ENCODE peak calls at places on chromosomes 5 and 9, in six cellular contexts. One of them, this sample, is unnamed.
A peak's percentile ranks its signal among the peaks of the same experiment; 100 is the strongest.

GRCh38 chr5:89546658-89547057 is 663.7 kb upstream of the MEF2C start:
- DNase-seq in OCI-LY7: no peak
- DNase-seq in uterus: no peak
- DNase-seq in GM23338: no peak
- DNase-seq in fibroblast of mammary gland: no peak
- DNase-seq in astrocyte of the spinal cord: no peak
- DNase-seq in this sample: no peak

GRCh38 chr9:125694478-125694877 is 12.5 kb downstream of the MAPKAP1 start:
- DNase-seq in GM23338: peak; percentile 78
- DNase-seq in fibroblast of mammary gland: no peak
- DNase-seq in uterus: no peak
- DNase-seq in OCI-LY7: no peak
- DNase-seq in astrocyte of the spinal cord: peak; percentile 59
- DNase-seq in this sample: no peak

GRCh38 chr9:121945849-121946248 is 147.3 kb downstream of the TTLL11 start:
- DNase-seq in astrocyte of the spinal cord: peak; percentile 50
- DNase-seq in uterus: no peak
- DNase-seq in fibroblast of mammary gland: peak; percentile 43
- DNase-seq in OCI-LY7: peak; percentile 42
- DNase-seq in GM23338: no peak
- DNase-seq in this sample: peak; percentile 60

GRCh38 chr9:19405771-19406170 is 3.0 kb upstream of the ACER2 start:
- DNase-seq in astrocyte of the spinal cord: no peak
- DNase-seq in fibroblast of mammary gland: no peak
- DNase-seq in OCI-LY7: no peak
- DNase-seq in GM23338: no peak
- DNase-seq in uterus: no peak
- DNase-seq in this sample: no peak

GRCh38 chr5:39877479-39877878 is 452.7 kb upstream of the DAB2 start:
- DNase-seq in astrocyte of the spinal cord: no peak
- DNase-seq in GM23338: no peak
- DNase-seq in OCI-LY7: no peak
- DNase-seq in fibroblast of mammary gland: no peak
- DNase-seq in uterus: no peak
- DNase-seq in this sample: no peak

GRCh38 chr9:69331444-69331843 is 6.4 kb downstream of the ENTREP1 start:
- DNase-seq in OCI-LY7: no peak
- DNase-seq in astrocyte of the spinal cord: no peak
- DNase-seq in uterus: no peak
- DNase-seq in fibroblast of mammary gland: no peak
- DNase-seq in GM23338: no peak
- DNase-seq in this sample: peak; percentile 89

GRCh38 chr5:146541956-146542849 is 26.2 kb upstream of the GPR151 start:
- DNase-seq in astrocyte of the spinal cord: peak; percentile 70
- DNase-seq in fibroblast of mammary gland: peak; percentile 58
- DNase-seq in uterus: peak; percentile 55
- DNase-seq in GM23338: peak; percentile 87
- DNase-seq in OCI-LY7: peak; percentile 55
- DNase-seq in this sample: peak; percentile 75

GRCh38 chr5:91206734-91207133 is 176.4 kb downstream of the ARRDC3 start:
- DNase-seq in astrocyte of the spinal cord: peak; percentile 72
- DNase-seq in OCI-LY7: no peak
- DNase-seq in uterus: no peak
- DNase-seq in GM23338: no peak
- DNase-seq in fibroblast of mammary gland: peak; percentile 90
- DNase-seq in this sample: peak; percentile 84

GRCh38 chr9:90825586-90825985 is 24.0 kb downstream of the SYK start:
- DNase-seq in GM23338: no peak
- DNase-seq in uterus: no peak
- DNase-seq in OCI-LY7: no peak
- DNase-seq in astrocyte of the spinal cord: no peak
- DNase-seq in fibroblast of mammary gland: no peak
- DNase-seq in this sample: no peak

GRCh38 chr5:55226934-55227737 is at the start of gene MCIDAS:
- DNase-seq in fibroblast of mammary gland: peak; percentile 34
- DNase-seq in OCI-LY7: peak; percentile 72
- DNase-seq in uterus: no peak
- DNase-seq in GM23338: peak; percentile 89
- DNase-seq in astrocyte of the spinal cord: no peak
- DNase-seq in this sample: peak; percentile 76

GRCh38 chr5:132971483-132972435 is 8.3 kb upstream of the AFF4 start:
- DNase-seq in uterus: no peak
- DNase-seq in GM23338: peak; percentile 59
- DNase-seq in astrocyte of the spinal cord: no peak
- DNase-seq in fibroblast of mammary gland: peak; percentile 61
- DNase-seq in OCI-LY7: no peak
- DNase-seq in this sample: peak; percentile 52

GRCh38 chr5:112186401-112186990 is 232.6 kb downstream of the EPB41L4A start:
- DNase-seq in OCI-LY7: peak; percentile 57
- DNase-seq in fibroblast of mammary gland: peak; percentile 59
- DNase-seq in uterus: no peak
- DNase-seq in astrocyte of the spinal cord: peak; percentile 47
- DNase-seq in GM23338: peak; percentile 70
- DNase-seq in this sample: peak; percentile 71

GRCh38 chr9:134914501-134914834 is 3.2 kb downstream of the FCN1 start:
- DNase-seq in OCI-LY7: no peak
- DNase-seq in GM23338: no peak
- DNase-seq in fibroblast of mammary gland: no peak
- DNase-seq in uterus: no peak
- DNase-seq in astrocyte of the spinal cord: no peak
- DNase-seq in this sample: no peak

GRCh38 chr5:10563132-10563939 is 534 bp upstream of the ANKRD33B start:
- DNase-seq in OCI-LY7: peak; percentile 48
- DNase-seq in fibroblast of mammary gland: no peak
- DNase-seq in astrocyte of the spinal cord: no peak
- DNase-seq in GM23338: peak; percentile 78
- DNase-seq in uterus: peak; percentile 63
- DNase-seq in this sample: peak; percentile 41

GRCh38 chr5:172541119-172541763 is 86.9 kb upstream of the SH3PXD2B start:
- DNase-seq in uterus: no peak
- DNase-seq in OCI-LY7: no peak
- DNase-seq in fibroblast of mammary gland: no peak
- DNase-seq in GM23338: no peak
- DNase-seq in astrocyte of the spinal cord: no peak
- DNase-seq in this sample: no peak

GRCh38 chr5:159821541-159821940 is 94.7 kb upstream of the ADRA1B start:
- DNase-seq in fibroblast of mammary gland: no peak
- DNase-seq in astrocyte of the spinal cord: no peak
- DNase-seq in OCI-LY7: no peak
- DNase-seq in uterus: no peak
- DNase-seq in GM23338: no peak
- DNase-seq in this sample: no peak

GRCh38 chr9:34625087-34625486 is 3.8 kb downstream of the ARID3C start:
- DNase-seq in fibroblast of mammary gland: no peak
- DNase-seq in OCI-LY7: no peak
- DNase-seq in uterus: no peak
- DNase-seq in astrocyte of the spinal cord: no peak
- DNase-seq in GM23338: no peak
- DNase-seq in this sample: no peak

GRCh38 chr9:107249665-107250285 is 33.3 kb upstream of the RAD23B start:
- DNase-seq in astrocyte of the spinal cord: no peak
- DNase-seq in uterus: no peak
- DNase-seq in GM23338: no peak
- DNase-seq in OCI-LY7: no peak
- DNase-seq in fibroblast of mammary gland: peak; percentile 38
- DNase-seq in this sample: peak; percentile 58

GRCh38 chr9:1708215-1708614 is 306.9 kb upstream of the SMARCA2 start:
- DNase-seq in uterus: no peak
- DNase-seq in astrocyte of the spinal cord: no peak
- DNase-seq in OCI-LY7: no peak
- DNase-seq in fibroblast of mammary gland: no peak
- DNase-seq in GM23338: no peak
- DNase-seq in this sample: peak; percentile 49

GRCh38 chr9:109403116-109403515 is 82.3 kb upstream of the EPB41L4B start:
- DNase-seq in uterus: no peak
- DNase-seq in astrocyte of the spinal cord: no peak
- DNase-seq in OCI-LY7: no peak
- DNase-seq in GM23338: no peak
- DNase-seq in fibroblast of mammary gland: no peak
- DNase-seq in this sample: no peak

GRCh38 chr5:139757727-139758509 is 37.7 kb upstream of the PSD2 start:
- DNase-seq in GM23338: no peak
- DNase-seq in OCI-LY7: no peak
- DNase-seq in astrocyte of the spinal cord: no peak
- DNase-seq in uterus: no peak
- DNase-seq in fibroblast of mammary gland: no peak
- DNase-seq in this sample: no peak

GRCh38 chr9:124342946-124343485 is 72.2 kb downstream of the PSMB7 start:
- DNase-seq in fibroblast of mammary gland: peak; percentile 89
- DNase-seq in astrocyte of the spinal cord: peak; percentile 94
- DNase-seq in OCI-LY7: no peak
- DNase-seq in uterus: peak; percentile 64
- DNase-seq in GM23338: peak; percentile 39
- DNase-seq in this sample: peak; percentile 83

GRCh38 chr5:52805614-52806013 is 17.9 kb downstream of the ITGA1 start:
- DNase-seq in fibroblast of mammary gland: no peak
- DNase-seq in GM23338: no peak
- DNase-seq in OCI-LY7: no peak
- DNase-seq in astrocyte of the spinal cord: no peak
- DNase-seq in uterus: no peak
- DNase-seq in this sample: no peak

GRCh38 chr5:13217636-13218035 is 726.9 kb downstream of the DNAH5 start:
- DNase-seq in astrocyte of the spinal cord: peak; percentile 9
- DNase-seq in OCI-LY7: no peak
- DNase-seq in fibroblast of mammary gland: no peak
- DNase-seq in uterus: no peak
- DNase-seq in GM23338: no peak
- DNase-seq in this sample: no peak

GRCh38 chr5:172852490-172853354 is 18.7 kb downstream of the ERGIC1 start:
- DNase-seq in fibroblast of mammary gland: peak; percentile 93
- DNase-seq in astrocyte of the spinal cord: peak; percentile 32
- DNase-seq in OCI-LY7: no peak
- DNase-seq in uterus: no peak
- DNase-seq in GM23338: no peak
- DNase-seq in this sample: no peak

GRCh38 chr5:29367176-29367833 is 1826.2 kb upstream of the CDH6 start:
- DNase-seq in GM23338: peak; percentile 37
- DNase-seq in OCI-LY7: no peak
- DNase-seq in uterus: no peak
- DNase-seq in astrocyte of the spinal cord: no peak
- DNase-seq in fibroblast of mammary gland: no peak
- DNase-seq in this sample: peak; percentile 0
- TF ChIP-seq CTCF in GM23338: peak; percentile 59
- TF ChIP-seq CTCF in OCI-LY7: no peak
- TF ChIP-seq CTCF in uterus: no peak
- TF ChIP-seq CTCF in astrocyte of the spinal cord: no peak
- TF ChIP-seq CTCF in fibroblast of mammary gland: no peak
- TF ChIP-seq CTCF in this sample: no peak

GRCh38 chr5:141002667-141002965 is 36.3 kb downstream of the PCDHAC2 start:
- DNase-seq in astrocyte of the spinal cord: no peak
- DNase-seq in GM23338: no peak
- DNase-seq in fibroblast of mammary gland: no peak
- DNase-seq in OCI-LY7: no peak
- DNase-seq in uterus: no peak
- DNase-seq in this sample: no peak

GRCh38 chr5:141003026-141003425 is 36.8 kb downstream of the PCDHAC2 start:
- DNase-seq in GM23338: no peak
- DNase-seq in fibroblast of mammary gland: no peak
- DNase-seq in uterus: no peak
- DNase-seq in OCI-LY7: no peak
- DNase-seq in astrocyte of the spinal cord: no peak
- DNase-seq in this sample: no peak

GRCh38 chr5:141001854-141002666 is 35.8 kb downstream of the PCDHAC2 start:
- DNase-seq in astrocyte of the spinal cord: no peak
- DNase-seq in GM23338: peak; percentile 96
- DNase-seq in OCI-LY7: no peak
- DNase-seq in uterus: no peak
- DNase-seq in fibroblast of mammary gland: peak; percentile 2
- DNase-seq in this sample: no peak

GRCh38 chr5:140998921-140999410 is 32.7 kb downstream of the PCDHAC2 start:
- DNase-seq in fibroblast of mammary gland: no peak
- DNase-seq in astrocyte of the spinal cord: no peak
- DNase-seq in uterus: no peak
- DNase-seq in GM23338: peak; percentile 69
- DNase-seq in OCI-LY7: no peak
- DNase-seq in this sample: no peak

GRCh38 chr5:141001466-141001853 is 35.2 kb downstream of the PCDHAC2 start:
- DNase-seq in OCI-LY7: no peak
- DNase-seq in GM23338: peak; percentile 65
- DNase-seq in astrocyte of the spinal cord: no peak
- DNase-seq in fibroblast of mammary gland: no peak
- DNase-seq in uterus: peak; percentile 16
- DNase-seq in this sample: peak; percentile 48
- H3K4me3 ChIP-seq in OCI-LY7: no peak overlapping the region
- H3K4me3 ChIP-seq in GM23338: peak overlapping the region; percentile 55
- H3K4me3 ChIP-seq in astrocyte of the spinal cord: peak overlapping the region; percentile 10
- H3K4me3 ChIP-seq in fibroblast of mammary gland: peak overlapping the region; percentile 17
- H3K4me3 ChIP-seq in uterus: no peak overlapping the region
- H3K4me3 ChIP-seq in this sample: no peak overlapping the region

GRCh38 chr5:115770466-115770865 is 46.0 kb downstream of the CDO1 start:
- DNase-seq in fibroblast of mammary gland: no peak
- DNase-seq in uterus: no peak
- DNase-seq in GM23338: peak; percentile 87
- DNase-seq in astrocyte of the spinal cord: no peak
- DNase-seq in OCI-LY7: peak; percentile 1
- DNase-seq in this sample: peak; percentile 19
- TF ChIP-seq CTCF in fibroblast of mammary gland: peak; percentile 43
- TF ChIP-seq CTCF in uterus: no peak
- TF ChIP-seq CTCF in GM23338: peak; percentile 83
- TF ChIP-seq CTCF in astrocyte of the spinal cord: peak; percentile 41
- TF ChIP-seq CTCF in OCI-LY7: peak; percentile 65
- TF ChIP-seq CTCF in this sample: peak; percentile 44

DNA sequence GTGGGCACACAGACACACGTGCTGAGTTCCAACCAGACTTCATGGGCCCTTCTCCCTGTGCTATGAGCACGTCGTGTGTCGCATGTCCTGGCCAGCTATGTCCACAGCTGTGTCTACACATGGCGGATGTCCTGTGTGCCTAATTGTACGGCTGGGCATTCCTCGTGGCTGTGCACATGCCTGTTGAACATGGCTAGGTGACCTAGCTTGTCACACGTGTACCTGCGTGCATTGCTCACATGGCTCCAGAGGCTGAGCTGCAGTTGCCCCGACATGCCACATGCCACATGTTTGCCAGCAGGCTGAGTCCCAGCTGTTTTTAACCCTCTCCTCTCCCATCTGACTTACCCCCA is 742 bp upstream of the AQP3 start:
- DNase-seq in GM23338: no peak
- DNase-seq in OCI-LY7: no peak
- DNase-seq in fibroblast of mammary gland: no peak
- DNase-seq in uterus: no peak
- DNase-seq in astrocyte of the spinal cord: no peak
- DNase-seq in this sample: peak; percentile 75
- H3K4me3 ChIP-seq in GM23338: peak overlapping the region; percentile 79
- H3K4me3 ChIP-seq in OCI-LY7: peak overlapping the region; percentile 65
- H3K4me3 ChIP-seq in fibroblast of mammary gland: no peak overlapping the region
- H3K4me3 ChIP-seq in uterus: no peak overlapping the region
- H3K4me3 ChIP-seq in astrocyte of the spinal cord: no peak overlapping the region
- H3K4me3 ChIP-seq in this sample: peak overlapping the region; percentile 98

GRCh38 chr9:114434878-114435311 is 47.1 kb upstream of the AKNA start:
- DNase-seq in astrocyte of the spinal cord: peak; percentile 16
- DNase-seq in uterus: no peak
- DNase-seq in OCI-LY7: peak; percentile 57
- DNase-seq in GM23338: peak; percentile 87
- DNase-seq in fibroblast of mammary gland: peak; percentile 38
- DNase-seq in this sample: peak; percentile 68
- TF ChIP-seq CTCF in astrocyte of the spinal cord: peak; percentile 73
- TF ChIP-seq CTCF in uterus: peak; percentile 69
- TF ChIP-seq CTCF in OCI-LY7: peak; percentile 78
- TF ChIP-seq CTCF in GM23338: peak; percentile 83
- TF ChIP-seq CTCF in fibroblast of mammary gland: peak; percentile 65
- TF ChIP-seq CTCF in this sample: peak; percentile 87